ENCODE peak calls at places on chromosomes 1 and 21, in five cellular contexts. One of them, this sample, is unnamed.

GRCh38 chr1:179384027-179384426 is 18.3 kb downstream of the AXDND1 start:
- DNase-seq in activated naive CD4-positive, alpha-beta T cell: no peak
- DNase-seq in right cardiac atrium: no peak
- DNase-seq in epithelial cell of esophagus: no peak
- DNase-seq in astrocyte of the cerebellum: no peak
- DNase-seq in this sample: no peak

GRCh38 chr21:25970254-25970930 is 200.2 kb downstream of the APP start:
- DNase-seq in epithelial cell of esophagus: peak
- DNase-seq in astrocyte of the cerebellum: no peak
- DNase-seq in right cardiac atrium: peak
- DNase-seq in activated naive CD4-positive, alpha-beta T cell: no peak
- DNase-seq in this sample: no peak

GRCh38 chr1:149846042-149846441 is 53.3 kb upstream of the BOLA1 start:
- DNase-seq in astrocyte of the cerebellum: no peak
- DNase-seq in epithelial cell of esophagus: no peak
- DNase-seq in activated naive CD4-positive, alpha-beta T cell: no peak
- DNase-seq in right cardiac atrium: no peak
- DNase-seq in this sample: no peak

GRCh38 chr1:82464362-82464931 is 663.7 kb downstream of the ADGRL2 start:
- DNase-seq in activated naive CD4-positive, alpha-beta T cell: no peak
- DNase-seq in right cardiac atrium: peak
- DNase-seq in astrocyte of the cerebellum: peak
- DNase-seq in epithelial cell of esophagus: no peak
- DNase-seq in this sample: no peak

GRCh38 chr1:91555821-91556531 is 55.3 kb downstream of the CDC7 start:
- DNase-seq in activated naive CD4-positive, alpha-beta T cell: peak
- DNase-seq in epithelial cell of esophagus: peak
- DNase-seq in astrocyte of the cerebellum: no peak
- DNase-seq in right cardiac atrium: no peak
- DNase-seq in this sample: no peak

GRCh38 chr1:242524571-242525359 is at the start of gene PLD5:
- DNase-seq in astrocyte of the cerebellum: no peak
- DNase-seq in epithelial cell of esophagus: peak
- DNase-seq in right cardiac atrium: no peak
- DNase-seq in activated naive CD4-positive, alpha-beta T cell: no peak
- DNase-seq in this sample: peak

GRCh38 chr1:161816201-161816600 is 50.1 kb downstream of the ATF6 start:
- DNase-seq in activated naive CD4-positive, alpha-beta T cell: no peak
- DNase-seq in epithelial cell of esophagus: no peak
- DNase-seq in right cardiac atrium: no peak
- DNase-seq in astrocyte of the cerebellum: peak
- DNase-seq in this sample: no peak

GRCh38 chr21:34589511-34590282 is 25.2 kb downstream of the RCAN1 start:
- DNase-seq in epithelial cell of esophagus: no peak
- DNase-seq in astrocyte of the cerebellum: no peak
- DNase-seq in right cardiac atrium: no peak
- DNase-seq in activated naive CD4-positive, alpha-beta T cell: no peak
- DNase-seq in this sample: no peak

GRCh38 chr1:35406103-35406502 is 137.6 kb downstream of the ZMYM4 start:
- DNase-seq in astrocyte of the cerebellum: no peak
- DNase-seq in right cardiac atrium: no peak
- DNase-seq in activated naive CD4-positive, alpha-beta T cell: no peak
- DNase-seq in epithelial cell of esophagus: no peak
- DNase-seq in this sample: no peak

GRCh38 chr1:53964109-53964508 is 18.0 kb downstream of the LRRC42 start:
- DNase-seq in astrocyte of the cerebellum: no peak
- DNase-seq in activated naive CD4-positive, alpha-beta T cell: no peak
- DNase-seq in right cardiac atrium: no peak
- DNase-seq in epithelial cell of esophagus: no peak
- DNase-seq in this sample: no peak

GRCh38 chr21:46552865-46553379 is 52.0 kb downstream of the S100B start:
- DNase-seq in astrocyte of the cerebellum: no peak
- DNase-seq in epithelial cell of esophagus: no peak
- DNase-seq in activated naive CD4-positive, alpha-beta T cell: no peak
- DNase-seq in right cardiac atrium: no peak
- DNase-seq in this sample: no peak

GRCh38 chr21:45818276-45818903 is 163.2 kb upstream of the COL6A1 start:
- DNase-seq in epithelial cell of esophagus: peak
- DNase-seq in activated naive CD4-positive, alpha-beta T cell: no peak
- DNase-seq in right cardiac atrium: no peak
- DNase-seq in astrocyte of the cerebellum: peak
- DNase-seq in this sample: no peak

GRCh38 chr1:160548960-160549664 is 26.1 kb upstream of the SLAMF6 start:
- DNase-seq in right cardiac atrium: no peak
- DNase-seq in astrocyte of the cerebellum: no peak
- DNase-seq in epithelial cell of esophagus: no peak
- DNase-seq in activated naive CD4-positive, alpha-beta T cell: no peak
- DNase-seq in this sample: no peak

GRCh38 chr1:59596432-59596831 is 218.3 kb upstream of the HOOK1 start:
- DNase-seq in astrocyte of the cerebellum: no peak
- DNase-seq in activated naive CD4-positive, alpha-beta T cell: no peak
- DNase-seq in right cardiac atrium: peak
- DNase-seq in epithelial cell of esophagus: peak
- DNase-seq in this sample: no peak

GRCh38 chr1:40431385-40431784 is 18.9 kb upstream of the ZFP69B start:
- DNase-seq in activated naive CD4-positive, alpha-beta T cell: no peak
- DNase-seq in epithelial cell of esophagus: no peak
- DNase-seq in right cardiac atrium: no peak
- DNase-seq in astrocyte of the cerebellum: no peak
- DNase-seq in this sample: no peak

GRCh38 chr1:31005617-31006166 is 59.8 kb downstream of the PUM1 start:
- DNase-seq in epithelial cell of esophagus: no peak
- DNase-seq in right cardiac atrium: no peak
- DNase-seq in astrocyte of the cerebellum: no peak
- DNase-seq in activated naive CD4-positive, alpha-beta T cell: no peak
- DNase-seq in this sample: no peak

GRCh38 chr1:223683586-223684487 is 18.3 kb upstream of the CAPN8 start:
- DNase-seq in epithelial cell of esophagus: peak
- DNase-seq in astrocyte of the cerebellum: peak
- DNase-seq in right cardiac atrium: peak
- DNase-seq in activated naive CD4-positive, alpha-beta T cell: peak
- DNase-seq in this sample: no peak

GRCh38 chr1:205670611-205671430 is 9.5 kb downstream of the SLC45A3 start:
- DNase-seq in epithelial cell of esophagus: no peak
- DNase-seq in right cardiac atrium: no peak
- DNase-seq in activated naive CD4-positive, alpha-beta T cell: no peak
- DNase-seq in astrocyte of the cerebellum: no peak
- DNase-seq in this sample: no peak

GRCh38 chr1:168504064-168504837 is 39.5 kb downstream of the XCL2 start:
- DNase-seq in activated naive CD4-positive, alpha-beta T cell: no peak
- DNase-seq in astrocyte of the cerebellum: no peak
- DNase-seq in epithelial cell of esophagus: peak
- DNase-seq in right cardiac atrium: peak
- DNase-seq in this sample: peak

GRCh38 chr21:39084979-39085729 is 98.1 kb downstream of the PSMG1 start:
- DNase-seq in epithelial cell of esophagus: peak
- DNase-seq in astrocyte of the cerebellum: no peak
- DNase-seq in activated naive CD4-positive, alpha-beta T cell: no peak
- DNase-seq in right cardiac atrium: no peak
- DNase-seq in this sample: no peak

This sample was measured in upper lobe of right lung.